ENCODE peak calls at places on chromosomes 4 and X, in five cellular contexts. I is gastrocnemius medialis, G is neural progenitor cell, D is mesothelial cell of epicardium, E is psoas muscle. T is an unnamed sample.

GRCh38 chr4:52588771-52589591 is 70.1 kb downstream of the USP46 start:
- DNase-seq in I (no peak), D (no peak), E (no peak), G (no peak), T (no peak)

GRCh38 chr4:86919824-86920223 is 15.0 kb upstream of the AFF1 start:
- DNase-seq in I (no peak), G (no peak), E (no peak), D (no peak), T (no peak)

GRCh38 chr4:42397256-42397634 is at the start of gene SHISA3:
- DNase-seq in D (peak), G (peak), I (peak), E (peak), T (no peak)

GRCh38 chr4:73434311-73434710 is 1.7 kb upstream of the AFP start:
- DNase-seq in G (peak), D (no peak), E (no peak), I (no peak), T (no peak)

GRCh38 chr4:6710282-6710681 is 617 bp upstream of the MRFAP1L1 start:
- DNase-seq in G (peak), D (no peak), I (no peak), E (no peak), T (no peak)

GRCh38 chr4:183617075-183617474 is 41.9 kb downstream of the RWDD4 start:
- DNase-seq in D (no peak), G (no peak), E (no peak), I (no peak), T (no peak)

GRCh38 chr4:14368391-14368790 is 633.9 kb upstream of the CPEB2 start:
- DNase-seq in I (no peak), G (no peak), E (no peak), D (no peak), T (no peak)

GRCh38 chrX:103356897-103357296 is 591 bp downstream of the TCEAL9 start:
- DNase-seq in E (no peak), G (peak), I (no peak), D (no peak), T (no peak)

GRCh38 chr4:10140866-10141759 is 24.5 kb upstream of the WDR1 start:
- DNase-seq in E (no peak), D (no peak), I (no peak), G (peak), T (no peak)

GRCh38 chr4:158781963-158782362 is 13.1 kb downstream of the FNIP2 start:
- DNase-seq in I (no peak), D (no peak), G (no peak), E (no peak), T (no peak)

GRCh38 chrX:56994375-56995270 is 718 bp downstream of the SPIN3 start:
- DNase-seq in D (no peak), G (peak), I (no peak), E (peak), T (no peak)

GRCh38 chrX:131271274-131271673 is 17.8 kb downstream of the IGSF1 start:
- DNase-seq in G (no peak), I (no peak), D (no peak), E (no peak), T (no peak)

GRCh38 chr4:124409044-124409443 is 303.5 kb downstream of the ANKRD50 start:
- DNase-seq in I (no peak), E (no peak), G (no peak), D (no peak), T (no peak)

GRCh38 chrX:75623535-75623934 is 100.7 kb upstream of the ZDHHC15 start:
- DNase-seq in E (no peak), I (no peak), G (peak), D (no peak), T (no peak)

GRCh38 chr4:1194028-1194900 is 21.9 kb upstream of the SPON2 start:
- DNase-seq in I (no peak), E (peak), G (no peak), D (peak), T (no peak)

GRCh38 chr4:105637409-105638258 is 70.9 kb downstream of the INTS12 start:
- DNase-seq in G (peak), D (peak), E (peak), I (peak), T (no peak)

GRCh38 chrX:19373034-19373891 is 29.5 kb downstream of the PDHA1 start:
- DNase-seq in E (no peak), G (peak), D (no peak), I (no peak), T (no peak)

GRCh38 chr4:185011408-185011807 is 6.9 kb upstream of the HELT start:
- DNase-seq in E (no peak), D (no peak), G (peak), I (no peak), T (no peak)

GRCh38 chr4:102246416-102246815 is 98.9 kb downstream of the SLC39A8 start:
- DNase-seq in D (no peak), I (no peak), E (no peak), G (no peak), T (no peak)

GRCh38 chr4:189519189-189519588 is 421.5 kb upstream of the FRG1 start:
- DNase-seq in E (no peak), G (no peak), I (no peak), D (no peak), T (no peak)
- TF ChIP-seq CTCF in E (no peak), G (no peak), I (no peak), D (no peak), T (no peak)

GRCh38 chr4:168063031-168063430 is 29.3 kb upstream of the ANXA10 start:
- DNase-seq in E (no peak), I (no peak), D (no peak), G (no peak), T (no peak)
- TF ChIP-seq CTCF in E (no peak), I (no peak), D (no peak), G (no peak), T (no peak)

GRCh38 chr4:119284876-119285611 is 36.9 kb downstream of the FABP2 start:
- DNase-seq in E (no peak), D (no peak), G (no peak), I (no peak), T (no peak)

GRCh38 chr4:119290598-119290997 is 31.3 kb downstream of the FABP2 start:
- DNase-seq in G (no peak), D (no peak), E (no peak), I (no peak), T (no peak)

GRCh38 chr4:119281374-119281773 is 40.6 kb downstream of the FABP2 start:
- DNase-seq in D (no peak), I (no peak), E (no peak), G (no peak), T (no peak)

GRCh38 chr4:119289313-119289712 is 32.6 kb downstream of the FABP2 start:
- DNase-seq in E (no peak), I (no peak), G (no peak), D (no peak), T (no peak)

GRCh38 chr4:119286377-119287002 is 35.4 kb downstream of the FABP2 start:
- DNase-seq in D (no peak), G (peak), E (no peak), I (peak), T (peak)
- TF ChIP-seq CTCF in D (peak), G (peak), E (peak), I (peak), T (peak)

GRCh38 chr4:153799708-153800074 is 10.8 kb upstream of the SFRP2 start:
- DNase-seq in D (no peak), I (no peak), G (no peak), E (peak), T (no peak)

GRCh38 chr4:153798901-153799707 is 10.2 kb upstream of the SFRP2 start:
- DNase-seq in D (no peak), I (no peak), E (no peak), G (no peak), T (no peak)

GRCh38 chr4:153792893-153793227 is 4.0 kb upstream of the SFRP2 start:
- DNase-seq in I (no peak), E (no peak), D (no peak), G (peak), T (no peak)

GRCh38 chr4:153794001-153794400 is 5.1 kb upstream of the SFRP2 start:
- DNase-seq in E (no peak), D (no peak), G (no peak), I (no peak), T (no peak)

DNA sequence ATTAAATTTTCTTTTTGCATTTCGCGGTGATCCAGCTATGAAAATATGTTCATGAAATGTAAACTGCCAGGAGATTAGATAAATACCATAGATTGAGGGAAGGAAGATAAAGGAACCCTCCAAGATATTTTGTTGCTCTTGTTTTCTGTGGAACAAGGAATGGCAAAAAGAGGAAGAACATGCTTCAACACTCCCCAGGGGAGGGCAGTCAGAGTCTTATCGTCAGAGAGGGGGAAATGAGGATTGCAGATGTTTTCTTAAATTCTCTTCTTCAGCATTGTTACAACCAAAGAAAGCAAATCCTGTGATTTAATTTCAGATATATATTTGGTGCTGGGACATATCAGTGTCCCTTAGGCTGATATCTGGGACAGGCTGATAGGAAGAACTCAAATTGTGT is 9.6 kb upstream of the SFRP2 start:
- DNase-seq in E (no peak), I (no peak), D (no peak), G (no peak), T (no peak)
- TF ChIP-seq CTCF in E (no peak), I (no peak), D (no peak), G (no peak), T (no peak)